ENCODE peak calls at places on chromosome 1, in eight cellular contexts. O, U, G, W, J, I, R and V are unnamed samples. For H3K4me1, the result is how much of the 10 kb centered on the place peaks cover.

GRCh38 chr1:47188901-47189785 is 693 bp downstream of the PDZK1IP1 start:
- DNase-seq in J (no peak), U (no peak), R (no peak), O (no peak), G (no peak), I (peak), W (no peak), V (no peak)

GRCh38 chr1:204438628-204439027 is 27.0 kb upstream of the PPP1R15B start:
- DNase-seq in G (no peak), R (no peak), I (no peak), U (no peak), J (peak), O (no peak), W (no peak), V (peak)

GRCh38 chr1:52867060-52867845 is 24.7 kb downstream of the ZYG11A start:
- DNase-seq in W (no peak), J (no peak), G (peak), R (no peak), I (no peak), O (no peak), U (no peak), V (peak)

GRCh38 chr1:8077120-8077573 is 51.0 kb upstream of the ERRFI1 start:
- DNase-seq in G (no peak), J (peak), I (no peak), W (peak), R (peak), O (no peak), U (peak), V (peak)

GRCh38 chr1:104163912-104164476 is 414.3 kb downstream of the AMY1C start:
- DNase-seq in O (no peak), R (no peak), I (no peak), G (no peak), W (no peak), J (no peak), U (no peak), V (no peak)

GRCh38 chr1:15938628-15939161 is 37.2 kb downstream of the ZBTB17 start:
- DNase-seq in J (no peak), O (no peak), U (no peak), I (no peak), R (no peak), G (no peak), W (no peak), V (no peak)

GRCh38 chr1:84691139-84691783 is 1.0 kb upstream of the SSX2IP start:
- DNase-seq in I (no peak), G (no peak), W (no peak), U (no peak), J (no peak), O (peak), R (no peak), V (no peak)

GRCh38 chr1:13461977-13462376 is 51.7 kb downstream of the PRAMEF20 start:
- DNase-seq in W (no peak), R (no peak), I (no peak), O (no peak), J (no peak), G (no peak), U (no peak), V (no peak)

GRCh38 chr1:195717651-195718050 is 890.6 kb downstream of the KCNT2 start:
- DNase-seq in J (peak), R (no peak), W (no peak), U (peak), G (no peak), O (peak), I (no peak), V (peak)

GRCh38 chr1:119827010-119827409 is 15.8 kb upstream of the REG4 start:
- DNase-seq in U (no peak), O (peak), I (peak), W (peak), J (peak), R (no peak), G (no peak), V (no peak)

GRCh38 chr1:112937070-112937469 is 18.9 kb downstream of the SLC16A1 start:
- DNase-seq in J (no peak), W (no peak), U (no peak), I (no peak), G (no peak), O (no peak), R (no peak), V (peak)

GRCh38 chr1:75616436-75617433 is 5.8 kb upstream of the SLC44A5 start:
- DNase-seq in I (peak), U (no peak), G (no peak), W (no peak), J (no peak), O (no peak), R (no peak), V (peak)

GRCh38 chr1:212622467-212622866 is 13.9 kb downstream of the ATF3 start:
- DNase-seq in U (no peak), G (no peak), I (no peak), W (no peak), J (no peak), O (no peak), R (no peak), V (no peak)

GRCh38 chr1:224731633-224732032 is 115.5 kb downstream of the CNIH3 start:
- DNase-seq in W (no peak), R (no peak), J (no peak), U (no peak), G (no peak), O (no peak), I (no peak), V (no peak)

GRCh38 chr1:12745992-12746323 is at the start of gene CFAP107:
- DNase-seq in I (no peak), G (no peak), J (no peak), U (no peak), O (no peak), R (no peak), W (no peak), V (no peak)

GRCh38 chr1:46526013-46526688 is 25.3 kb downstream of the KNCN start:
- DNase-seq in I (no peak), G (no peak), J (no peak), W (no peak), O (no peak), U (no peak), R (no peak), V (no peak)

GRCh38 chr1:51365774-51366173 is 35.4 kb upstream of the TTC39A start:
- DNase-seq in U (no peak), W (no peak), R (no peak), I (no peak), G (no peak), J (no peak), O (no peak), V (no peak)

GRCh38 chr1:169193191-169193850 is 86.8 kb downstream of the ATP1B1 start:
- DNase-seq in J (no peak), G (no peak), R (no peak), O (peak), U (no peak), W (peak), I (no peak), V (peak)

GRCh38 chr1:58884706-58885661 is 101.1 kb upstream of the JUN start:
- DNase-seq in I (no peak), J (no peak), R (peak), W (no peak), G (no peak), O (no peak), U (no peak), V (no peak)

GRCh38 chr1:31792116-31792515 is 23.7 kb downstream of the SPOCD1 start:
- DNase-seq in I (no peak), W (no peak), G (no peak), O (no peak), J (no peak), R (no peak), U (no peak), V (no peak)

GRCh38 chr1:1069711-1070676 is 4.1 kb downstream of the RNF223 start:
- DNase-seq in G (no peak), U (no peak), R (peak), O (no peak), J (no peak), W (peak), I (no peak), V (peak)

GRCh38 chr1:1777510-1777909 is 760 bp downstream of the NADK start:
- DNase-seq in G (no peak), O (peak), J (no peak), R (no peak), U (peak), W (no peak), I (no peak), V (no peak)

GRCh38 chr1:54564312-54565112 is 16.5 kb downstream of the ACOT11 start:
- DNase-seq in I (no peak), U (peak), G (no peak), O (no peak), R (no peak), J (no peak), W (no peak), V (no peak)

GRCh38 chr1:197915797-197916686 is 1.1 kb upstream of the LHX9 start:
- DNase-seq in I (peak), J (peak), O (peak), U (peak), W (peak), G (no peak), R (peak), V (peak)

GRCh38 chr1:19232526-19232851 is 18.8 kb downstream of the EMC1 start:
- DNase-seq in U (no peak), O (no peak), G (no peak), I (no peak), J (no peak), W (no peak), R (peak), V (peak)

GRCh38 chr1:160704250-160704649 is 7.4 kb downstream of the CD48 start:
- DNase-seq in R (no peak), W (no peak), U (no peak), I (no peak), J (no peak), G (no peak), O (no peak), V (no peak)

GRCh38 chr1:160705176-160705745 is 6.4 kb downstream of the CD48 start:
- DNase-seq in O (no peak), I (no peak), J (no peak), U (no peak), G (no peak), R (no peak), W (no peak), V (no peak)

GRCh38 chr1:160707171-160708109 is 4.2 kb downstream of the CD48 start:
- DNase-seq in W (no peak), U (no peak), R (no peak), G (no peak), O (no peak), J (no peak), I (no peak), V (no peak)

DNA sequence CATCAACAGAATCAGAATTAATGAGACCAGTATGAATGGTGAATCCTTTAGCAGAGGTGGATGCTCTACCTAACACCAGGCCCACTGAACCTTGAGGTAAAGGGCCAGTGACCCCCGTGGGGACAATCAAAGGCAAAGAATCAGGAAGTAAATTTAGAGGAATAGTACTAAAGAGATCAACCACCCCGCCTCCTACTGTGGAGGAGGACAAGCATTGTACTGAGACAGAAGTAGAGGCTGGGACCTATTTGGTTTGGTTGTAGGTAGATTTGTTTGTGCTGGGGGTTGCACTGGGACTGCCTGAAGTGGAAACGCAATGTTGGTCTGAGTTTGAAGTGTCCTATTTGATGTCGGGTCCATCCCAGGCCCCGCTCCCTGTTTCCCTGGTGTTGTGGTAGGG is 9.5 kb downstream of the CD48 start:
- DNase-seq in J (no peak), U (no peak), R (no peak), W (no peak), O (no peak), I (no peak), G (no peak), V (no peak)
- H3K4me1 ChIP-seq in J (under half), U (under half), R (under half), W (under half), O (under half), I (under half), G (under half), V (under half)

GRCh38 chr1:37926061-37926924 is 20.6 kb downstream of the INPP5B start:
- DNase-seq in O (no peak), J (no peak), G (peak), R (no peak), U (no peak), I (no peak), W (no peak), V (no peak)
- TF ChIP-seq RAD21 in O (no peak), J (no peak), G (no peak), R (no peak), U (no peak), I (no peak), W (no peak), V (no peak)

DNA sequence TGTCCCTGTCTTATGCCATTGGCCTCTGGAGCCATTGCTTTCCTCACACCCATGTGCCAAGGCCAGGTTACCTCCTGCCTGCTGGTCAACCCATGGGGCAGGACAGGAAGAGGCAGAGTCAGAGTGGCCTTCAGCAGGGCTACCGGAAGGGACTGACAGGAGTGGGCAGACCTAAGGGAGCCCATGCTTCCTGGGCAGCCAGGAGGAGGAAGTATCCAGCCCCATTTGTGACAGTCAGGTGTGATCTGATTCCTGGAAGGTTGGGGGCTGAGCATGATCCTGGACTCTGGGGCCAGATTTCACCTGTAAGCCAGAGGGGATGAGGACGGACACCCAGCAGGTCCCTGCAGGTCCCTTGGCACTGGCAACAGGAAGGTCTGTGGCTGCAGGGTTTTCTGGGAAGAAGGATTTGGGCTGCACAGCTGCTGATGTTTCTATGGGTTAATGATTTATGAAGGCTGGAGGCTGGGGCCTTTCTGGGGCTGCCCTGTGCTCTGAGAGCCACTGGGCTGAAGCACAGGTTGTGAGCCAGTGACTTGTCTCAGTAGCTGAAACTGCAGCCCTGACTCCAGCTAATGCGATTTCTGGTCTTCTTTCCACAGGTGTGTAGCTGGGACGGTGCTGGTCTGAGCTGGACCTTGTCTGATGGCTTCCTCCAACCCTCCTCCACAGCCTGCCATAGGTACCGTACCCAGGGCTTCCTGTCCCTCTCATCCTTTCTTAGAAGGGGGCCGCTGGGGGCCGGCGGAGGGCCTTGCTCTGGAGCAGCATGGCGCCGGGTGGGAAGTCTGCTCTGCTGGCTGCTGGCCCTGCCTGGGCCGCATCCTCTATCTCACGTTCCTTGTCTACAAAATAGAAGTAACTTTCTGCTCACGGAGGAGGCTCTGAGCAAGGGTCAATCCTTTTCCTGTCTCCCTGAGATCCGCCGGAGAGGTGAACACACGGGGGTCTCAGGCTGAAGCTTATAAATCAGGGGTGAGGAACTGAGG is 40.7 kb downstream of the ARHGEF10L start:
- DNase-seq in R (peak), G (no peak), I (no peak), O (no peak), J (no peak), W (no peak), U (no peak), V (no peak)
- H3K4me1 ChIP-seq in R (half or more), G (under half), I (under half), O (under half), J (half or more), W (under half), U (under half), V (under half)

GRCh38 chr1:109764561-109765482 is 1.1 kb upstream of the EPS8L3 start:
- DNase-seq in U (no peak), R (no peak), J (no peak), O (no peak), G (no peak), W (no peak), I (no peak), V (no peak)

GRCh38 chr1:109763646-109764415 is at the start of gene EPS8L3:
- DNase-seq in I (no peak), W (no peak), J (no peak), U (no peak), O (no peak), G (no peak), R (peak), V (no peak)

GRCh38 chr1:109761227-109762038 is 2.3 kb downstream of the EPS8L3 start:
- DNase-seq in I (no peak), J (no peak), W (no peak), U (no peak), G (no peak), O (peak), R (no peak), V (no peak)

GRCh38 chr1:109762039-109762585 is 1.6 kb downstream of the EPS8L3 start:
- DNase-seq in G (no peak), J (no peak), O (no peak), U (no peak), R (no peak), W (no peak), I (no peak), V (no peak)

GRCh38 chr1:109762821-109763645 is 690 bp downstream of the EPS8L3 start:
- DNase-seq in W (peak), G (no peak), J (no peak), O (peak), U (no peak), I (no peak), R (no peak), V (peak)
- TF ChIP-seq RAD21 in W (no peak), G (no peak), J (no peak), O (no peak), U (no peak), I (no peak), R (no peak), V (no peak)

GRCh38 chr1:165815725-165816124 is 11.7 kb upstream of the UCK2 start:
- DNase-seq in J (no peak), O (no peak), G (no peak), W (peak), R (no peak), U (no peak), I (no peak), V (peak)
- H3K4me1 ChIP-seq in J (under half), O (under half), G (under half), W (under half), R (under half), U (under half), I (under half), V (under half)

DNA sequence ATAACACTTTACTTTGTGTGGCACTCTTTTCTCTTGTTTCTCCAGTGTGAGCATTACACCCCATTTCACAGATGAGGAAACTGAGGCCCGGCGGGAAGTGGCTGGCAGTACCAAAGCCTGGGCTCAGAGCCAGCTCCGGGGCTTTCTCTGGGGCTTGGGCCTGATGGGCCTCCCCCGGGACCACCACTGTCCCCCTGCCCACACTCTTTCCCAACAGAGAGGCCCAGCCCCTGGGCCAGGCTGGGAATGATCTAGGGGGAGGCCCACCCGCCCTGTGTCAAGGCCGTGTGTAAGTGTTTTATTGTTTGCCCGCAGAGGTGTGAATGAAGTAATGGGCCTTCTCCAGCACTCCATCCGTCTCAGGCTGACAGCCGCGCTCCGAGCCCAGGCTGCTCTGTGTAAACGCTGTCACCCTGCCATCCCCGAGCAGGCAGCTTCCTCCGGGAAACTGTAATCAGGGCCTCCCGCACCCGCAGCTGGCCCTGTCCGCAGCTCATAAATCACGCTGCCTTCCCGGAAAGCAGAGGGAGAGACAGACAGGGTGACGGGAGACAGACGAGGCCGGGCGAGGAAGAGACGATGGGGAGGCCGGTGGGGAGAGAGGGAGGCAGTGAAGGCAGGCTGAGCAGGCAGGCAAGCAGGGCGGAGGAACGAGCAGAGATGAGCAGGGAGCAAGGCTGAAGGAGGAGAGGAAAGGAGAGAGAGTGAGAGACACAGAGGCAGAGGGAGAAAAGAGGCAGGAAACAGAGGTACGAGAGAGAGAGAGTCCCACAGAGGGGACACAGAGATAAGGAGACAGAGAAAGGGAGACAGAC is 109.7 kb upstream of the ZBTB40 start:
- DNase-seq in U (no peak), R (no peak), J (no peak), W (no peak), I (no peak), O (peak), G (no peak), V (peak)
- TF ChIP-seq RAD21 in U (no peak), R (no peak), J (no peak), W (no peak), I (no peak), O (no peak), G (no peak), V (no peak)